ENCODE peak calls at places on chromosomes 7 and 10, in ten cellular contexts. Y is A549; M is GM23248; G is mucosa of descending colon; D is ovary; R is heart left ventricle; N is esophagus squamous epithelium; V is left ventricle myocardium inferior; P is CD8-positive, alpha-beta T cell; K is hepatocyte. S is an unnamed sample.

GRCh38 chr10:127398967-127399350 is 150.2 kb upstream of the NPS start:
- DNase-seq in Y (no peak), M (no peak), G (no peak), D (no peak), R (no peak), N (no peak), V (no peak), P (no peak), K (no peak), S (no peak)

GRCh38 chr10:84957427-84957826 is 629.0 kb downstream of the CCSER2 start:
- DNase-seq in Y (no peak), M (no peak), G (no peak), D (no peak), R (no peak), N (no peak), V (no peak), P (no peak), K (no peak), S (no peak)

GRCh38 chr10:63713191-63714144 is 192.3 kb downstream of the REEP3 start:
- DNase-seq in Y (no peak), M (peak; percentile 59), G (peak; percentile 83), D (peak; percentile 86), R (peak; percentile 90), N (no peak), V (peak; percentile 87), P (no peak), K (peak; percentile 83), S (no peak)

GRCh38 chr7:37045786-37046185 is 321.5 kb upstream of the AOAH start:
- DNase-seq in Y (no peak), M (no peak), G (no peak), D (no peak), R (no peak), N (no peak), V (no peak), P (no peak), K (no peak), S (no peak)

GRCh38 chr7:107874605-107875446 is 16.2 kb upstream of the DLD start:
- DNase-seq in Y (peak; percentile 44), M (peak; percentile 81), G (no peak), D (peak; percentile 36), R (no peak), N (no peak), V (no peak), P (peak; percentile 14), K (peak; percentile 78), S (no peak)

GRCh38 chr7:155962191-155962967 is 150.1 kb upstream of the SHH start:
- DNase-seq in Y (peak; percentile 52), M (peak; percentile 5), G (no peak), D (no peak), R (no peak), N (no peak), V (no peak), P (no peak), K (no peak), S (peak; percentile 30)

GRCh38 chr7:68823996-68824780 is 774.1 kb upstream of the AUTS2 start:
- DNase-seq in Y (no peak), M (no peak), G (no peak), D (no peak), R (no peak), N (no peak), V (no peak), P (no peak), K (no peak), S (no peak)

GRCh38 chr10:61869772-61870520 is 31.6 kb upstream of the ARID5B start:
- DNase-seq in Y (no peak), M (peak; percentile 47), G (no peak), D (no peak), R (no peak), N (no peak), V (no peak), P (no peak), K (no peak), S (no peak)

GRCh38 chr7:105399043-105399725 is 10.5 kb upstream of the SRPK2 start:
- DNase-seq in Y (no peak), M (peak; percentile 53), G (no peak), D (no peak), R (no peak), N (no peak), V (no peak), P (no peak), K (no peak), S (no peak)

GRCh38 chr7:74449809-74450397 is 3.8 kb upstream of the GTF2IRD1 start:
- DNase-seq in Y (peak; percentile 76), M (peak; percentile 63), G (no peak), D (no peak), R (no peak), N (no peak), V (peak; percentile 25), P (peak; percentile 61), K (peak; percentile 65), S (peak; percentile 45)

GRCh38 chr7:151923097-151923876 is 33.0 kb upstream of the GALNTL5 start:
- DNase-seq in Y (no peak), M (peak; percentile 17), G (no peak), D (no peak), R (no peak), N (no peak), V (no peak), P (no peak), K (no peak), S (no peak)

GRCh38 chr10:31756131-31757119 is 172.2 kb downstream of the ARHGAP12 start:
- DNase-seq in Y (no peak), M (no peak), G (no peak), D (no peak), R (no peak), N (no peak), V (no peak), P (no peak), K (no peak), S (no peak)

GRCh38 chr10:1605121-1605520 is 132.2 kb downstream of the ADARB2 start:
- DNase-seq in Y (no peak), M (no peak), G (no peak), D (no peak), R (no peak), N (no peak), V (no peak), P (no peak), K (no peak), S (no peak)
- H3K9me3 ChIP-seq in Y (no peaks in the 10 kb centered on the region), M (no peaks in the 10 kb centered on the region), G (no peaks in the 10 kb centered on the region), D (no peaks in the 10 kb centered on the region), R (no peaks in the 10 kb centered on the region), N (no peaks in the 10 kb centered on the region), V (no peaks in the 10 kb centered on the region), P (no peaks in the 10 kb centered on the region), K (no peaks in the 10 kb centered on the region), S (no peaks in the 10 kb centered on the region)

GRCh38 chr7:138228119-138228518 is 151.9 kb downstream of the AKR1D1 start:
- DNase-seq in Y (no peak), M (no peak), G (no peak), D (no peak), R (no peak), N (no peak), V (no peak), P (no peak), K (no peak), S (no peak)

GRCh38 chr7:138226851-138227250 is 150.6 kb downstream of the AKR1D1 start:
- DNase-seq in Y (no peak), M (no peak), G (no peak), D (no peak), R (no peak), N (no peak), V (no peak), P (no peak), K (no peak), S (no peak)

GRCh38 chr7:138226001-138226476 is 149.8 kb downstream of the AKR1D1 start:
- DNase-seq in Y (no peak), M (peak; percentile 11), G (no peak), D (no peak), R (no peak), N (no peak), V (no peak), P (no peak), K (peak; percentile 38), S (no peak)

GRCh38 chr7:138228764-138229163 is 152.5 kb downstream of the AKR1D1 start:
- DNase-seq in Y (no peak), M (no peak), G (no peak), D (no peak), R (no peak), N (no peak), V (no peak), P (no peak), K (no peak), S (no peak)

DNA sequence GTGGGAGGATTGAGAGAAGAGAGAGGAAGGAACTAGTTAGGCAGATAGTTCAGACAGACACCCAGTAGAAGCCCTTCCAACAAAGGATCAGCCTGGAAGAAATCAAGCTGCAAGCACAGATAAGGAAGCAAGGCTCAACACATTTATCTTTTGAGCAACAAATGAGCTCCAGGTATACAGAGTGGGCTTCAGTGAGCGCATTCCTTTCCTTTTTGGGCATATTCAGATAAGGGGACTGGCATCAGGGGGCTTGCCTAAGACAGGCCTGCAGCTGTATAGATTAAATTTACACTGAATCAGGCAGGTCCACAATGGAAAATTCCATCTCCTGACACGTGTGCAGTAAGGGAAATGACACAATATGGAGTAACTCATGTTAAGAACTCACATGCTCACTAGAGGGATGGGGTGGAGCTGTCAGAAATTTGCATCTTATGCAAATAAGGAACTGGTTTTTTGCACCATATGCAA is 147.2 kb downstream of the AKR1D1 start:
- DNase-seq in Y (no peak), M (no peak), G (no peak), D (no peak), R (no peak), N (no peak), V (no peak), P (no peak), K (no peak), S (no peak)
- H3K9me3 ChIP-seq in Y (peaks cover 10% of the 10 kb centered on the region), M (no peaks in the 10 kb centered on the region), G (peaks cover 4% of the 10 kb centered on the region), D (no peaks in the 10 kb centered on the region), R (peaks cover 13% of the 10 kb centered on the region), N (peaks cover 11% of the 10 kb centered on the region), V (peaks cover 17% of the 10 kb centered on the region), P (no peaks in the 10 kb centered on the region), K (peaks cover 5% of the 10 kb centered on the region), S (peaks cover 6% of the 10 kb centered on the region)

GRCh38 chr10:100972904-100973535 is 3.7 kb downstream of the SEMA4G start:
- DNase-seq in Y (no peak), M (no peak), G (no peak), D (no peak), R (no peak), N (no peak), V (no peak), P (no peak), K (no peak), S (no peak)
- H3K9me3 ChIP-seq in Y (no peaks in the 10 kb centered on the region), M (no peaks in the 10 kb centered on the region), G (no peaks in the 10 kb centered on the region), D (no peaks in the 10 kb centered on the region), R (no peaks in the 10 kb centered on the region), N (no peaks in the 10 kb centered on the region), V (no peaks in the 10 kb centered on the region), P (no peaks in the 10 kb centered on the region), K (no peaks in the 10 kb centered on the region), S (no peaks in the 10 kb centered on the region)

GRCh38 chr10:133516072-133516471 is 11.1 kb upstream of the CYP2E1 start:
- DNase-seq in Y (no peak), M (no peak), G (no peak), D (no peak), R (no peak), N (no peak), V (no peak), P (no peak), K (no peak), S (no peak)
- H3K9me3 ChIP-seq in Y (peaks cover 17% of the 10 kb centered on the region), M (no peaks in the 10 kb centered on the region), G (no peaks in the 10 kb centered on the region), D (no peaks in the 10 kb centered on the region), R (peaks cover 2% of the 10 kb centered on the region), N (no peaks in the 10 kb centered on the region), V (peaks cover 7% of the 10 kb centered on the region), P (no peaks in the 10 kb centered on the region), K (no peaks in the 10 kb centered on the region), S (no peaks in the 10 kb centered on the region)

GRCh38 chr10:106479619-106480018 is 684.9 kb downstream of the SORCS1 start:
- DNase-seq in Y (no peak), M (no peak), G (no peak), D (no peak), R (no peak), N (no peak), V (no peak), P (no peak), K (no peak), S (no peak)
- H3K9me3 ChIP-seq in Y (peaks cover 3% of the 10 kb centered on the region), M (no peaks in the 10 kb centered on the region), G (no peaks in the 10 kb centered on the region), D (no peaks in the 10 kb centered on the region), R (no peaks in the 10 kb centered on the region), N (no peaks in the 10 kb centered on the region), V (no peaks in the 10 kb centered on the region), P (no peaks in the 10 kb centered on the region), K (no peaks in the 10 kb centered on the region), S (no peaks in the 10 kb centered on the region)

S was measured in PC-9.